ENCODE peak calls at places on chromosomes 12 and 14, in eight cellular contexts. Y is AG10803, B is GM12892, E is skeletal muscle cell, X is uterus, Z is NAMALWA, A is fibroblast of lung, M is HFFc6. R is an unnamed sample.

GRCh38 chr14:59631237-59631636 is 54.6 kb upstream of the CCDC175 start:
- DNase-seq in Y (no peak), Z (peak), B (no peak), M (no peak), X (no peak), A (no peak), E (no peak), R (peak)

GRCh38 chr14:100593751-100594624 is 6.8 kb upstream of the BEGAIN start:
- DNase-seq in Y (no peak), Z (no peak), B (no peak), X (no peak), E (no peak), A (no peak), M (no peak), R (no peak)

GRCh38 chr12:94157891-94158495 is 9.6 kb downstream of the PLXNC1 start:
- DNase-seq in B (peak), Y (no peak), Z (peak), M (no peak), E (no peak), A (no peak), X (no peak), R (no peak)

GRCh38 chr12:124305776-124306685 is 11.1 kb downstream of the RFLNA start:
- DNase-seq in B (no peak), M (no peak), A (no peak), X (no peak), Y (no peak), E (no peak), Z (no peak), R (no peak)

GRCh38 chr14:95290769-95291440 is 28.8 kb downstream of the CLMN start:
- DNase-seq in X (peak), Z (peak), Y (no peak), M (no peak), E (no peak), A (no peak), B (peak), R (peak)

GRCh38 chr12:108980831-108981618 is 39.8 kb downstream of the SVOP start:
- DNase-seq in E (no peak), B (no peak), X (no peak), M (peak), A (peak), Y (peak), Z (no peak), R (no peak)

GRCh38 chr12:51971679-51972423 is 20.4 kb downstream of the ACVR1B start:
- DNase-seq in X (no peak), B (no peak), M (no peak), Z (peak), E (no peak), A (no peak), Y (peak), R (no peak)

GRCh38 chr14:97642631-97643030 is 845.4 kb downstream of the VRK1 start:
- DNase-seq in Y (no peak), M (no peak), E (no peak), B (no peak), X (no peak), A (no peak), Z (no peak), R (no peak)

GRCh38 chr12:57771271-57771872 is 533 bp downstream of the METTL1 start:
- DNase-seq in M (peak), A (peak), B (peak), Y (peak), X (peak), Z (peak), E (peak), R (peak)

GRCh38 chr12:29799591-29799990 is 15.8 kb upstream of the TMTC1 start:
- DNase-seq in E (no peak), A (peak), B (no peak), M (no peak), Z (no peak), X (no peak), Y (no peak), R (no peak)

GRCh38 chr12:120586860-120587259 is 5.7 kb upstream of the POP5 start:
- DNase-seq in M (no peak), Y (no peak), B (no peak), X (no peak), E (no peak), Z (no peak), A (no peak), R (no peak)

GRCh38 chr14:53411110-53411509 is 258.0 kb upstream of the DDHD1 start:
- DNase-seq in Y (peak), M (peak), Z (no peak), E (peak), X (no peak), B (no peak), A (peak), R (no peak)

GRCh38 chr14:90573385-90574105 is 176.7 kb downstream of the CALM1 start:
- DNase-seq in A (no peak), Z (no peak), B (no peak), E (no peak), M (no peak), X (no peak), Y (no peak), R (peak)

GRCh38 chr12:109637341-109637740 is 63.7 kb downstream of the MVK start:
- DNase-seq in B (no peak), Z (no peak), A (no peak), E (no peak), M (no peak), Y (no peak), X (no peak), R (no peak)

GRCh38 chr12:71780207-71780822 is 25.7 kb downstream of the RAB21 start:
- DNase-seq in E (no peak), B (no peak), A (peak), Y (peak), X (no peak), M (peak), Z (peak), R (peak)

GRCh38 chr12:67669925-67670631 is 21.5 kb downstream of the DYRK2 start:
- DNase-seq in B (no peak), E (no peak), X (no peak), Z (no peak), Y (no peak), M (peak), A (no peak), R (no peak)

GRCh38 chr14:69997849-69998248 is 118.6 kb downstream of the SMOC1 start:
- DNase-seq in E (peak), Z (no peak), A (peak), B (no peak), X (no peak), Y (peak), M (no peak), R (no peak)

GRCh38 chr12:11771356-11771755 is 121.9 kb downstream of the ETV6 start:
- DNase-seq in B (no peak), E (no peak), M (no peak), A (peak), Y (peak), Z (peak), X (no peak), R (no peak)

GRCh38 chr12:106984588-106985137 is 2.3 kb downstream of the MTERF2 start:
- DNase-seq in M (no peak), E (no peak), Z (no peak), B (no peak), A (no peak), X (no peak), Y (no peak), R (no peak)

GRCh38 chr12:26746315-26746714 is 86.7 kb downstream of the ITPR2 start:
- DNase-seq in X (no peak), A (peak), E (peak), B (no peak), M (peak), Y (peak), Z (no peak), R (no peak)

GRCh38 chr12:57370696-57371095 is 60.1 kb downstream of the R3HDM2 start:
- DNase-seq in Y (peak), B (no peak), A (peak), E (no peak), M (peak), Z (no peak), X (no peak), R (no peak)

GRCh38 chr12:67590122-67590795 is 58.3 kb upstream of the DYRK2 start:
- DNase-seq in Y (no peak), E (no peak), M (no peak), A (no peak), X (no peak), Z (no peak), B (no peak), R (no peak)

GRCh38 chr12:34602213-34602940 is 580.1 kb downstream of the ALG10 start:
- DNase-seq in Y (no peak), X (no peak), M (no peak), A (no peak), B (no peak), Z (no peak), E (no peak), R (no peak)

GRCh38 chr12:103401421-103401820 is 94.3 kb downstream of the C12orf42 start:
- DNase-seq in Y (no peak), X (no peak), A (no peak), E (no peak), M (no peak), B (no peak), Z (no peak), R (no peak)

GRCh38 chr12:64679487-64679983 is 69.2 kb downstream of the RASSF3 start:
- DNase-seq in A (peak), B (no peak), Y (peak), E (no peak), M (no peak), X (peak), Z (no peak), R (peak)

GRCh38 chr14:52703225-52703624 is 3.8 kb upstream of the PSMC6 start:
- DNase-seq in Z (no peak), A (peak), X (no peak), M (peak), Y (peak), B (no peak), E (peak), R (no peak)

GRCh38 chr12:12807970-12808702 is 5.0 kb upstream of the DDX47 start:
- DNase-seq in A (peak), B (peak), Y (no peak), M (no peak), E (no peak), X (peak), Z (peak), R (no peak)

GRCh38 chr14:24136684-24137528 is 912 bp downstream of the PSME1 start:
- DNase-seq in A (no peak), Y (no peak), X (no peak), B (no peak), E (no peak), M (no peak), Z (no peak), R (no peak)

GRCh38 chr12:57047981-57048380 is 1.9 kb downstream of the MYO1A start:
- DNase-seq in B (no peak), M (peak), Y (peak), A (peak), X (no peak), Z (no peak), E (no peak), R (no peak)